ENCODE peak calls at places on chromosomes 12 and 14, in six cellular contexts. X, G, Y, S, K and H are unnamed samples.

GRCh38 chr14:45610303-45610702 is 357.3 kb upstream of the MIS18BP1 start:
- DNase-seq in Y (no peak), S (no peak), G (no peak), X (no peak), K (no peak), H (no peak)

GRCh38 chr14:103068351-103069073 is 11.2 kb upstream of the CDC42BPB start:
- DNase-seq in Y (no peak), X (no peak), S (no peak), G (no peak), K (no peak), H (peak)

GRCh38 chr14:104384776-104385071 is 194.8 kb upstream of the C14orf180 start:
- DNase-seq in X (no peak), S (no peak), Y (no peak), G (no peak), K (no peak), H (no peak)

GRCh38 chr14:103156733-103157411 is 33.6 kb downstream of the TNFAIP2 start:
- DNase-seq in G (no peak), Y (no peak), K (no peak), X (no peak), S (no peak), H (no peak)

GRCh38 chr12:131826064-131826928 is 1.9 kb upstream of the MMP17 start:
- DNase-seq in K (no peak), X (no peak), S (no peak), Y (no peak), G (no peak), H (no peak)

GRCh38 chr12:25187781-25188180 is 7.2 kb downstream of the DNAI7 start:
- DNase-seq in G (no peak), S (no peak), X (no peak), K (no peak), Y (no peak), H (no peak)

GRCh38 chr12:11171953-11172675 is 1.1 kb downstream of the SMIM10L1 start:
- DNase-seq in X (no peak), G (no peak), K (no peak), Y (peak), S (no peak), H (no peak)

GRCh38 chr12:106106129-106106566 is 32.6 kb downstream of the NUAK1 start:
- DNase-seq in G (no peak), S (no peak), Y (no peak), X (no peak), K (no peak), H (no peak)

GRCh38 chr12:6607751-6608591 is 792 bp upstream of the CHD4 start:
- DNase-seq in X (peak), S (no peak), G (peak), K (no peak), Y (peak), H (no peak)

GRCh38 chr14:60722163-60722835 is 1.9 kb downstream of the SIX4 start:
- DNase-seq in X (no peak), K (no peak), G (no peak), S (peak), Y (peak), H (peak)

GRCh38 chr14:30551460-30551859 is 7.5 kb upstream of the G2E3 start:
- DNase-seq in K (no peak), X (no peak), S (no peak), G (no peak), Y (no peak), H (no peak)

GRCh38 chr12:83827860-83828259 is 1084.7 kb downstream of the SLC6A15 start:
- DNase-seq in K (no peak), G (no peak), X (no peak), Y (no peak), S (no peak), H (no peak)

GRCh38 chr12:7351177-7351576 is 47.3 kb downstream of the ACSM4 start:
- DNase-seq in G (no peak), Y (peak), K (no peak), X (no peak), S (no peak), H (no peak)

GRCh38 chr14:91365552-91365951 is 52.1 kb downstream of the CCDC88C start:
- DNase-seq in X (no peak), K (no peak), S (no peak), G (no peak), Y (peak), H (no peak)

GRCh38 chr12:66036317-66036716 is 94.2 kb downstream of the LLPH start:
- DNase-seq in X (no peak), G (no peak), K (no peak), S (no peak), Y (no peak), H (peak)
- H3K27ac ChIP-seq in X (no peak), G (no peak), K (no peak), S (no peak), Y (no peak), H (no peak)

GRCh38 chr12:96208346-96208745 is 14.2 kb downstream of the ELK3 start:
- DNase-seq in K (no peak), X (peak), Y (no peak), S (no peak), G (no peak), H (no peak)

GRCh38 chr12:96210376-96211055 is 16.3 kb downstream of the ELK3 start:
- DNase-seq in X (peak), S (no peak), K (no peak), Y (no peak), G (no peak), H (no peak)

GRCh38 chr12:96206957-96207356 is 12.8 kb downstream of the ELK3 start:
- DNase-seq in Y (no peak), K (no peak), G (no peak), X (no peak), S (no peak), H (no peak)

GRCh38 chr12:96211989-96212388 is 17.8 kb downstream of the ELK3 start:
- DNase-seq in K (no peak), X (peak), G (no peak), S (no peak), Y (no peak), H (no peak)

GRCh38 chr12:96208801-96209534 is 14.8 kb downstream of the ELK3 start:
- DNase-seq in S (no peak), X (no peak), G (no peak), K (no peak), Y (peak), H (no peak)
- H3K27ac ChIP-seq in S (no peak), X (no peak), G (no peak), K (no peak), Y (peak), H (no peak)

GRCh38 chr12:130162267-130162666 is at the start of gene FZD10:
- DNase-seq in G (peak), Y (no peak), S (peak), K (no peak), X (no peak), H (peak)
- H3K27ac ChIP-seq in G (no peak), Y (no peak), S (no peak), K (no peak), X (no peak), H (no peak)

DNA sequence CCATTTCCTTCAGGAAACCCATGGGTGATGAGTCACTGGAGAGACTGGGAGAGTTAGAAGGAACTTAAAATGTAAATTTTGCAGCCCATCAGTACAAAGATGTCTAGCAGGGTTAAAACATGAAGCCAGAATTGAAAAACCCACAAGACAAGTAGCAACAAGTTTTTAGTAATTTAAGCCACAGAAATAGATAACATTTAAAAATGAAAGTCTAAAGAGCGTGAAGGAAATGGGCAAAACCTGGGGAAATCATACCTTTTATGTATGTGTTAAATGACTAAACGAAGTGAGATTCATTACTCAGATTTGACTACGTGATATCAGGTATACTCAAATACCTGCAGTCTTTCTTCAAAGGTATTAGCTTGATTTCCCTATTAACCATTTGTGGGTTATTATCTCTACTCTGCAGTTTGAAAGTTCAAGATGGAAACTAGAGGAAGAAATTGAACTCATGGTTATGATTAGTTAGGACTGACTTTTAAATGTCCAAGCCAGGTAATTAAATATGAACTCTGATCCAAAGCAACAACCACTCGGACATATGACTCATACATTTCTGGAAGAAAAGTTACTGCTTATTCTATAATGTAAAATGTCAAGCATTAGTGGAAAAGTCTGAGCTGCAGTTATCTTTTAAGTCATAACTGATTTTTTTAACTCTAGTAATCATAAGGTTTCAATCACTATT is 84.1 kb downstream of the ITPR2 start:
- DNase-seq in X (no peak), Y (peak), K (no peak), G (no peak), S (no peak), H (no peak)
- H3K27ac ChIP-seq in X (no peak), Y (no peak), K (no peak), G (no peak), S (peak), H (no peak)

DNA sequence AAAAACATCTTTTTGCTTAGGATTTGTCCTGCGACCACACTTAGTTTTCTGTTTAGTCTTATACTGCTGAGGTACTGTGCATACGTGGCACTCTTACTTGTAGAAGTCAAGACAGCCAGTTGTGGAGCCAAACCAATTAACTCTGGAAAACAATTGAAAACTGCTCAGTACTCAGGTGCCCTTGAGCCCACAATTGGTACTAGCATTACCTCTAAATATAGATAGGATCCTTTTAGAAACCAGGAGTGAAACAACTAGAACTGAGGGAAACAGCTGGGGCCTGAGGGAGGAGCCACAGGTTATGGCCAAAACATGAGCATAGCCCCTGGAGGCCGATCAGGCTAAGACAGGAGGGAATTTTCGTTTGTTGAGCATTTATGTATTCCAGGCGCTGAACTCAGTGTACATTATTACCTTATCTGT is 2.5 kb downstream of the SPATS2 start:
- DNase-seq in X (no peak), G (peak), Y (peak), K (no peak), S (no peak), H (no peak)
- H3K27ac ChIP-seq in X (peak), G (no peak), Y (peak), K (no peak), S (no peak), H (no peak)

GRCh38 chr14:88232783-88233182 is 90.3 kb downstream of the KCNK10 start:
- DNase-seq in S (no peak), K (no peak), G (no peak), X (no peak), Y (no peak), H (no peak)

GRCh38 chr14:88231626-88232025 is 91.4 kb downstream of the KCNK10 start:
- DNase-seq in K (no peak), S (no peak), G (no peak), X (no peak), Y (no peak), H (no peak)

GRCh38 chr14:88229428-88229827 is 93.6 kb downstream of the KCNK10 start:
- DNase-seq in S (no peak), K (no peak), G (no peak), X (no peak), Y (no peak), H (no peak)

GRCh38 chr14:88234442-88234841 is 88.6 kb downstream of the KCNK10 start:
- DNase-seq in X (no peak), Y (no peak), G (no peak), S (no peak), K (no peak), H (no peak)

DNA sequence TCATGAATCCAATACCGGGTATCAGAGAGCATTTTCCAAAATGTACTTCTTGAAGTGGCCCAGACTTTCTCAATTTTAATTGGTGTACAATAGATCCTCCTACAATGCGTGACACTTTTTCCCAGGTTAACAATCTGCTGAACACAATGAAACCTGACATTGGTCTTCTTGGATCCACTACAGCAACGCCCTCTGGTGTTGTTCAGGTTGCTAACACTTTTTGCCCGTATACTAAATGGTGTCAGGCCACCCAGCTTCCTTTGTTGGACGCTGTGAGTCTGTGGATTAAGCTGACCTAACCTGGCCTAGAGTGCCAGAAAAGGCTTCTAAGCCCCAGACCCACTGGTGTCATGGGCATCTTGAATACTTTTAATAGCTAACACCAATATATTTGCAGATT is 89.2 kb downstream of the KCNK10 start:
- DNase-seq in S (no peak), Y (no peak), G (peak), X (no peak), K (no peak), H (no peak)
- H3K27ac ChIP-seq in S (no peak), Y (no peak), G (no peak), X (no peak), K (no peak), H (no peak)

GRCh38 chr12:116050266-116050665 is 227.2 kb downstream of the MED13L start:
- DNase-seq in X (no peak), K (no peak), S (no peak), G (no peak), Y (peak), H (no peak)

GRCh38 chr12:116057356-116057755 is 220.1 kb downstream of the MED13L start:
- DNase-seq in Y (no peak), G (no peak), K (no peak), X (no peak), S (no peak), H (no peak)

GRCh38 chr12:116054280-116054679 is 223.2 kb downstream of the MED13L start:
- DNase-seq in K (no peak), Y (no peak), S (no peak), X (no peak), G (no peak), H (no peak)

GRCh38 chr12:116055895-116056607 is 221.4 kb downstream of the MED13L start:
- DNase-seq in K (no peak), Y (no peak), S (no peak), G (no peak), X (no peak), H (no peak)

DNA sequence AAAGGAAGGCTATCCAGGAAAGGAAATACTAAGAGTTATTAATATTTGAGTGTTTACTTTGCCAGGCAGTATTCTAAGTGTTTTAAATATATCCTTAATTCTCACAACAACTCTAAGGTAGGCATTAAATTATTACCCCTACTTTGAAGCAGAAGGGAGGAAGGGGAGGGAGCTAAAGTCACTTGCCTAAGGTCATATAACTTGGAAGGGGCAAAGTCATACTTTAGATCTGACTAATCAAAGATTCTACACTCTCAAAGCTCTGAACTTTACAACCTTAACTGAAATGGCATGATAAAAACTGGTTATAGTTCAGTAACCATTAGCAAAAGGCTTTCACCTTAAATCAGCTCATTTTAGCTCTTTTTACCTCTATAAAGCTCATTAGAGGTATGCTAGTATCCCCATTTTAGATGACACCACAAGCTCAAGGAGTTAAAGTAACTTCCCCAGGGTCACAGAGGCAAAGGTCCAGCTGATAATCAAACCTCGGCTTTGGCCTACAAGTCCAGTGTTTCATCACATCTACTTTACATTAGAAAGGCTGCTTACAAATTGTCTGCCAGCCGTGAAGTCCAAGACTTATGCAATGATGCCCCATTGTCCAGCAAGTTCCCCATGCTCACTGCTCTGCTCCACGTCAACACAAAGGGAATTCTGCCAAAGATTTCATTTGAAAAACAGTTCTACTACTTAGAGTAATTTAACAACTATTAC is 223.9 kb downstream of the MED13L start:
- DNase-seq in X (peak), Y (no peak), G (peak), K (no peak), S (peak), H (no peak)
- H3K27ac ChIP-seq in X (peak), Y (no peak), G (no peak), K (no peak), S (no peak), H (no peak)

DNA sequence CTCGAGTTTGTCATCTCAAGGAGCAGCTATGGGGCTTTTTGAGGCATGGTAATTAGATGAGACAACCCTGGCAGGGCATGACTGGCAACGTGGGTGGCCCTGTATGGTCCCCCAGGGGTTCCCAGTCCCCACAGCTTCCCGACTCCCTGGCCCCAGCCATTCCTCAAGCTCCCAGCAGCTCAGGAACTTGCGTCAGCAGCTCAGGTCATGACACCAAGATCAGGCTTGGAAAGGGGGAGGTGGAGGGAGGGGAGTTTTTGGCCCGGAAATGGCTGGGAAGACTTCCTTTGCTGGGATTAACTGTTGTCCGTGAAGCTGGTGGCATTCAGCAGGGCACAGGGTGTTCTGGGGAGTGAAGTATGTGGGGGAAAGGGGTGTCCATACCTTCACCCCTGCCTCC is 10.4 kb upstream of the NRIP2 start:
- DNase-seq in S (peak), Y (no peak), X (no peak), K (no peak), G (no peak), H (no peak)
- H3K27ac ChIP-seq in S (no peak), Y (no peak), X (peak), K (no peak), G (no peak), H (no peak)